ENCODE peak calls at places on chromosomes 6 and 20, in four cellular contexts. B is K562, V is H1, P is HepG2. Y is an unnamed sample.

GRCh38 chr6:36544228-36544627 is 3.1 kb downstream of the STK38 start:
- DNase-seq in V (no peak), B (no peak), P (no peak), Y (no peak)

GRCh38 chr20:59002874-59003399 is 4.1 kb downstream of the CTSZ start:
- DNase-seq in P (no peak), V (no peak), B (no peak), Y (no peak)

GRCh38 chr6:35259946-35260626 is 551 bp downstream of the ZNF76 start:
- DNase-seq in V (peak), B (peak), P (peak), Y (peak)

GRCh38 chr6:1240766-1241165 is 71.1 kb upstream of the FOXQ1 start:
- DNase-seq in B (no peak), V (no peak), P (no peak), Y (no peak)

GRCh38 chr6:13538084-13538483 is 36.3 kb upstream of the SIRT5 start:
- DNase-seq in B (peak), P (peak), V (no peak), Y (peak)

GRCh38 chr20:10448270-10449156 is 13.4 kb downstream of the SLX4IP start:
- DNase-seq in V (no peak), P (no peak), B (no peak), Y (no peak)

GRCh38 chr6:13190391-13190790 is 137.9 kb downstream of the TBC1D7 start:
- DNase-seq in P (no peak), B (no peak), V (no peak), Y (no peak)

GRCh38 chr6:89888871-89889270 is 5.4 kb upstream of the GJA10 start:
- DNase-seq in V (no peak), P (no peak), B (no peak), Y (no peak)

GRCh38 chr6:7647504-7647903 is 57.5 kb downstream of the SNRNP48 start:
- DNase-seq in V (no peak), P (no peak), B (no peak), Y (no peak)

GRCh38 chr20:16128538-16129106 is 444.6 kb downstream of the KIF16B start:
- DNase-seq in B (no peak), V (no peak), P (no peak), Y (no peak)

GRCh38 chr6:160358225-160359119 is 10.3 kb downstream of the SLC22A3 start:
- DNase-seq in B (no peak), V (no peak), P (no peak), Y (no peak)

GRCh38 chr6:40585661-40586269 is 1.4 kb downstream of the LRFN2 start:
- DNase-seq in B (no peak), P (no peak), V (peak), Y (no peak)
- TF ChIP-seq FOSL1 in B (no peak), P (no peak), V (no peak), Y (no peak)

DNA sequence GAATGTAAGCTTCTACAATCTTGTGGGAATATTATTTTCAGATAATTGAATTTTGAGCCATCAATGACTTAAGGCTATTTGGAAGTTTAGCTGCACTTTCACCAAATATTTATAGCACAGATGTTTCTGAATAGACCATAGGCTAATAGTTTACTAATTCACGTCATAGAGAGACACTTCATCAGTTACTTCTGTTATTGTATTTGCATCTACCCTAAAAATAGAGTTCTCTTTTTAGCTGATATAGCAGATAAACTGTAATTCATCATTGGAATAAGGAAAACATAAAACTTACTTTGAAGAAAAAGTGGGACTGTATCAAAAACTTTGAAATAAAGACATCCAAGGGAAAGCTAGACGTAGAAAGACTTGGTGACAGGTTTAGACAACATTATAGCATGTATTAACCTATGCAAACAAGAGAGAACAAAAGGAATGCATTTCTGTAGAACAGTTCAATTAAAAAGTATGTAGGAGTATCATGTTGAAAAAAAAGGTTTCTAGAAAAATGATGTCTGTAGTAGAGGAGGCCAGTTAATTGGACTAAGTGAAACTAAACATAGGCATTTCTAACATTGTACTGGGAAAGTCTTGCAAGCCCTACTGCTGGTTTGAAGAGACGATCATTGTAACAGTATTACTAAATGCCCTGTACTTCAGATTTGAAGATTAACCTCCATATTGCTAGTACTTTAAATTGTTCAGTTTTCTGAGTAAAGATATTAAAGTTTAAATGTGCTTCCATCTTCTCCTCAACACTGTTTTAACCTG is 123.3 kb downstream of the ZFAND3 start:
- DNase-seq in B (no peak), P (no peak), V (no peak), Y (no peak)
- TF ChIP-seq FOSL1 in B (no peak), P (no peak), V (no peak), Y (no peak)

GRCh38 chr20:50861012-50861411 is 66.2 kb downstream of the BCAS4 start:
- DNase-seq in B (no peak), P (no peak), V (no peak), Y (no peak)
- TF ChIP-seq FOSL1 in B (no peak), P (no peak), V (no peak), Y (no peak)

GRCh38 chr6:131779304-131779703 is 28.5 kb upstream of the ENPP1 start:
- DNase-seq in B (no peak), V (no peak), P (no peak), Y (no peak)
- TF ChIP-seq FOSL1 in B (no peak), V (no peak), P (no peak), Y (no peak)

GRCh38 chr20:21234816-21235215 is 68.3 kb upstream of the XRN2 start:
- DNase-seq in P (no peak), B (no peak), V (no peak), Y (no peak)

GRCh38 chr20:21232546-21233280 is 70.4 kb upstream of the XRN2 start:
- DNase-seq in P (no peak), V (no peak), B (no peak), Y (no peak)

GRCh38 chr20:21235713-21236445 is 67.3 kb upstream of the XRN2 start:
- DNase-seq in B (peak), P (peak), V (peak), Y (peak)

GRCh38 chr20:21234324-21234723 is 68.8 kb upstream of the XRN2 start:
- DNase-seq in V (no peak), P (no peak), B (no peak), Y (no peak)

DNA sequence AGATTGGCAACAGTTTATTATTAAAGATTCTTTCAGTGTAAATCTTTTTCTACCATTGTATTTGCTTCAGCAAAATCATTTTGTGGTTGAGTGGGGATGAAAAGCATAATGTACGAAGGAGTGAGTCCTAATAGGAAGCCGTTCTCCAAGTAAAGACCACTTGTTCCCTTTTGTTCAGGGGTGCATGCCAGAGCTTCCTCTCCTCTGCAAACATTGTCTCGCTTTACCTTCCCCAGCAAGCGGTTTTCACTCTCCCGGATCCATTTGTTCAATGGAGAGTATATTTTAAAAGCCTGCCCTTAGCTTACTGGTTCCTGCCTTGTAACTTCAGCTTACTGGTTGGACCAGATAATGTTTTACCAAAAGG is 67.8 kb upstream of the XRN2 start:
- DNase-seq in B (no peak), V (no peak), P (no peak), Y (no peak)
- TF ChIP-seq FOSL1 in B (no peak), V (no peak), P (no peak), Y (no peak)

GRCh38 chr6:47144306-47144705 is 102.2 kb upstream of the ADGRF1 start:
- DNase-seq in V (no peak), B (no peak), P (no peak), Y (no peak)
- TF ChIP-seq FOSL1 in V (no peak), B (no peak), P (no peak), Y (no peak)

DNA sequence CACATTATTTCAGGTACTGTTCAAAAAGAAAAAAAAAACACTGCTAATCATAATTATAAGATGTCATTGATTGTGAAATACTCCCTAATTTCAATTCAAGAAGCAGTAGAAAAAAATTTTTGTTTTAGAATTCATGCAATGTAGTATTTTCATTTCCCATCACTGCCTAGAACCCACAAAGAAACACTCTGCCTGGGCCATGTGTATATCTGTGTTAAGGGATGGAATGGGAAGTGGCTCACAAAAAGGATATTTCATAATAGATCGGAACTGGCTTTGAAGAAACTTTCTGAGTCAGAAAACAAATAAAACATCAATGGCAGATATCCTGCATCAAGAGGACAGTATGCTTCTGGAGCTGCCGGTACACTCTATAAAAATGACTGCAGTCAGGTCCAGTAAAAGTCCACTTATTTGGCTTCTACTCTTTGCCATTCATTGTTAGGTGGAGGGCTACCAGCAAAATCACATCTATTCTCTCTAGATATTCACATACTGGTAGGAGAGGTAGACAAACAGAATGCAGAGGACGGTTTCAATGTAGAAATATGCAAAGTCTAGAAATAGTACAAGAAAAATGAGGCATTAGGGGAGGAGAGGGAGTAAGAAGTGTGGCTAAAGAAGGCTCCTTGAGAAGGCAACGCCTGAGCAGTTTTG is 135.0 kb upstream of the TNFAIP3 start:
- DNase-seq in P (peak), V (no peak), B (no peak), Y (no peak)
- TF ChIP-seq FOSL1 in P (peak), V (no peak), B (no peak), Y (peak)

GRCh38 chr20:50330504-50331313 is 140.1 kb downstream of the CEBPB start:
- DNase-seq in B (no peak), V (no peak), P (peak), Y (no peak)
- TF ChIP-seq FOSL1 in B (no peak), V (no peak), P (no peak), Y (no peak)

Y was measured in HCT116.